ENCODE peak calls at places on chromosomes 13 and 19, in five cellular contexts. F is cardiac fibroblast, L is PC-3, Z is heart right ventricle, E is Peyer's patch. U is an unnamed sample.

GRCh38 chr13:61144301-61144700 is 271.3 kb downstream of the PCDH20 start:
- DNase-seq in E (no peak), Z (no peak), F (no peak), L (no peak), U (no peak)

GRCh38 chr13:45333973-45334922 is 6.7 kb downstream of the TPT1 start:
- DNase-seq in F (peak), E (peak), Z (no peak), L (peak), U (no peak)

GRCh38 chr13:111384441-111385181 is 64.2 kb downstream of the TEX29 start:
- DNase-seq in L (no peak), F (no peak), E (no peak), Z (no peak), U (no peak)

GRCh38 chr19:40596608-40597328 is 4.4 kb upstream of the LTBP4 start:
- DNase-seq in E (no peak), L (peak), Z (peak), F (peak), U (no peak)

GRCh38 chr19:42552086-42553065 is 24.1 kb upstream of the CEACAM1 start:
- DNase-seq in Z (no peak), F (no peak), E (no peak), L (no peak), U (no peak)

GRCh38 chr13:32381539-32381938 is 46.4 kb downstream of the N4BP2L1 start:
- DNase-seq in E (no peak), L (peak), Z (peak), F (peak), U (no peak)

GRCh38 chr13:110617326-110618072 is 2.2 kb downstream of the NAXD start:
- DNase-seq in E (no peak), L (no peak), Z (peak), F (peak), U (no peak)

GRCh38 chr19:9144920-9145319 is 4.7 kb downstream of the ZNF317 start:
- DNase-seq in F (peak), E (no peak), Z (no peak), L (no peak), U (no peak)

GRCh38 chr13:26699197-26699490 is 61.4 kb downstream of the GPR12 start:
- DNase-seq in E (no peak), F (no peak), L (no peak), Z (no peak), U (no peak)

GRCh38 chr13:33207616-33207964 is 78.0 kb downstream of the STARD13 start:
- DNase-seq in F (peak), E (no peak), L (no peak), Z (peak), U (peak)

GRCh38 chr19:35268546-35269424 is at the start of gene USF2:
- DNase-seq in E (peak), Z (peak), L (peak), F (peak), U (no peak)

GRCh38 chr19:1009043-1009975 is 9.1 kb downstream of the GRIN3B start:
- DNase-seq in E (no peak), Z (no peak), F (peak), L (no peak), U (no peak)

GRCh38 chr19:48681127-48681470 is 8.3 kb upstream of the NTN5 start:
- DNase-seq in F (peak), Z (no peak), L (no peak), E (no peak), U (peak)

GRCh38 chr13:80296638-80297037 is 44.3 kb downstream of the SPRY2 start:
- DNase-seq in Z (no peak), F (no peak), E (no peak), L (no peak), U (no peak)

GRCh38 chr13:76903544-76904162 is 17.4 kb upstream of the KCTD12 start:
- DNase-seq in F (peak), E (peak), Z (peak), L (peak), U (no peak)

GRCh38 chr13:68152414-68152813 is 922.3 kb upstream of the PCDH9 start:
- DNase-seq in Z (no peak), E (no peak), F (no peak), L (no peak), U (no peak)

GRCh38 chr19:1259206-1259872 is 9.8 kb upstream of the CIRBP start:
- DNase-seq in Z (peak), F (peak), E (peak), L (peak), U (no peak)

GRCh38 chr13:23808803-23809202 is 80.4 kb downstream of the MIPEP start:
- DNase-seq in E (no peak), Z (no peak), L (no peak), F (no peak), U (no peak)

GRCh38 chr13:28475916-28476725 is 18.8 kb downstream of the FLT1 start:
- DNase-seq in Z (no peak), L (peak), F (peak), E (no peak), U (peak)

GRCh38 chr13:108006619-108007018 is 208.7 kb downstream of the LIG4 start:
- DNase-seq in L (no peak), F (no peak), E (no peak), Z (no peak), U (no peak)

GRCh38 chr19:55537741-55538111 is 793 bp upstream of the SBK2 start:
- DNase-seq in L (no peak), Z (no peak), E (no peak), F (no peak), U (no peak)

GRCh38 chr13:26971990-26972888 is 199.4 kb downstream of the USP12 start:
- DNase-seq in E (peak), L (peak), F (no peak), Z (no peak), U (no peak)

GRCh38 chr19:10549733-10550132 is 6.0 kb downstream of the ATG4D start:
- DNase-seq in E (no peak), Z (no peak), L (no peak), F (no peak), U (no peak)

GRCh38 chr19:38919837-38920528 is 8.0 kb upstream of the CCER2 start:
- DNase-seq in Z (no peak), F (no peak), E (no peak), L (no peak), U (no peak)

GRCh38 chr13:73717632-73718031 is 416.6 kb downstream of the KLF12 start:
- DNase-seq in L (peak), Z (no peak), F (peak), E (no peak), U (no peak)

GRCh38 chr13:60654405-60654804 is 257.4 kb downstream of the TDRD3 start:
- DNase-seq in Z (peak), F (peak), L (peak), E (no peak), U (no peak)

GRCh38 chr13:94305463-94305862 is 174.0 kb downstream of the DCT start:
- DNase-seq in Z (peak), F (peak), E (no peak), L (peak), U (no peak)

GRCh38 chr13:46479286-46479685 is 73.7 kb upstream of the LRCH1 start:
- DNase-seq in E (no peak), F (no peak), L (no peak), Z (no peak), U (no peak)

GRCh38 chr19:40805258-40805868 is 6.4 kb downstream of the EGLN2 start:
- DNase-seq in Z (peak), L (no peak), E (no peak), F (no peak), U (no peak)

GRCh38 chr13:111510502-111511218 is 190.2 kb downstream of the TEX29 start:
- DNase-seq in L (no peak), Z (no peak), E (no peak), F (no peak), U (no peak)

GRCh38 chr13:25170554-25171107 is 1.5 kb downstream of the AMER2 start:
- DNase-seq in L (no peak), E (no peak), F (no peak), Z (no peak), U (no peak)

GRCh38 chr19:1725100-1726064 is 27.9 kb upstream of the ONECUT3 start:
- DNase-seq in L (peak), F (peak), Z (no peak), E (no peak), U (no peak)

GRCh38 chr19:54316746-54317107 is 3.8 kb upstream of the LILRA5 start:
- DNase-seq in L (no peak), F (no peak), E (no peak), Z (no peak), U (no peak)

GRCh38 chr19:9970481-9970880 is 34.2 kb upstream of the OLFM2 start:
- DNase-seq in E (no peak), L (no peak), F (no peak), Z (no peak), U (no peak)

GRCh38 chr13:42883771-42884170 is 102.4 kb downstream of the FAM216B start:
- DNase-seq in F (peak), E (no peak), Z (no peak), L (peak), U (no peak)
- TF ChIP-seq CTCF in F (peak), E (no peak), Z (peak), L (peak), U (no peak)

DNA sequence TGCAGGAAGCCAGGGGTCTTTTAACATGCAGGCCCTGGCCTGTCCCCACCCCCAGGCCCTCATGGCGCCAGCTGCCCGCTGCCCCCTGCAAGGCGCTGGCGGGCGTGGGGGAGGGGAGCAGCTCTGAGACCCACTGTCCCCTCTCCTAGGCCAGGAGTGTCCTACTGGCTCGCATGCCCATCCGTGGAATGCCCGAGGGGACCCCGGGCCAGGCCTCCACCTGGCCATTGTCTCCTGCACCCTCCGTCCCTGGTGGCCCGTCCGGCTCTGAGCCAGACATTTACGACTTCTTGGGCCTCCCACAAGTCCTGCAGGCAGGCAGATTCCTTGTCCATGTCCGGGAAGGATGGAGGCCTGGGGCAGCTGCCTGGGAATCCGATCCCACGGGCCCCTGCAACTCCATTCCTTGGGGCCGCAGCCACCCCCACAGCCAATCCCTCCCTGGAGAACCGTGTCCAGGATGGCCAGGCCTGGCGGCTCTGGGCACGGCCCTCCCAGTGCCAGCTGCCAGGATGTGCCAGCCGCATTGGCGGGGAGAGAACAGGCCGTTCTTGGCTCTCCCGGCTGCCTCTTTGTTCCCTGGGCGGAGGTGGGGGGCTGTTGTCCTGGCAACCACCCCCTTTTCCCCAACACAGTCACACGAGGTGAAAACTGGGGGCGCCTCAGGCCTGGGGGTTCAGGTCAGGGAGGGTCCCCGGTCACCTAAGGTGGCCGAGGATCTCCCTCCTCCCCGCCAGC is 10.5 kb upstream of the PLIN3 start:
- DNase-seq in E (no peak), Z (no peak), F (peak), L (no peak), U (no peak)
- H3K4me3 ChIP-seq in E (no peak), Z (no peak), F (no peak), L (no peak), U (no peak)

DNA sequence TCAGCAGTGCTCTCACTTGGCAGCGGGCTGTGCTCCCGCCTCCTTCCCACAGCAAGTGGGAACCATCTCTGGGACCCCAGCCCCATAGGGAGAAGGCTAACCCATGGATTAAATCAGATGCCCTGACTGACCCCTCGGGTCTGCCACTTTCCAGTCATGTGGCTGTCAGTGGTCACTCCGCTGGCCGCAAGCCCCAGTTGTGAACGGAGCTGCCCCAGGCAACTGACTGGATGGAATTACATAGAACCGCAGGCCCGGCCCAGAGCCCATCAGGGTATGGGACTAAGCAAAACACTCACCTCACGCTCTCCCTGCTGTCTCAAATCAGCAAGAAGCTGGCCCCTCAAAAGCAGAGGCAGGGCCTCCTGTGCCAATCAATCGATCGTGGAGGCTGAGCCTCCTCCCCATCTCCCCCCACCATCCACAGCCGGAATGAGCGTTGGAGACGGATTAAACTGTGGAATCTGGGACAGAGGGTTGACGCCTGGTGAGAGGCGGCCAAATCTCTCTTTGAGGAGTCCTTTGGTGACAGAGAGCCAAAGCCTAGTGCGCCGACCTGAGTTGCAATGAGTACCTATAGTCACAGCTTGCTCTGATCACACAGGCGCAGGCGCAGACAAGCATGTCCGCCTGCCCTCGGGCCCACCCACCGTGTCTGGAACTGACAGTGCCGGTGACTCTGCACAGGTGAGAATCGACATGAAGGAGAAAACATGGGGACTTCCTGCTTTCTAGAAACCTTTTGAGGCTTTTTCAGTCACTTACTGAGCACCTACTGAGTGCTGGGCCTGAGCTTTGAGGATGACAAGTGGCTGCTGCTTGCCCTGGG is 38.7 kb downstream of the PBX4 start:
- DNase-seq in F (no peak), L (no peak), Z (no peak), E (no peak), U (no peak)
- TF ChIP-seq CTCF in F (no peak), L (no peak), Z (no peak), E (no peak), U (no peak)

GRCh38 chr13:49234741-49235140 is 13.0 kb upstream of the CDADC1 start:
- DNase-seq in Z (no peak), E (no peak), L (no peak), F (no peak), U (no peak)

GRCh38 chr13:49238621-49239020 is 9.1 kb upstream of the CDADC1 start:
- DNase-seq in E (no peak), L (peak), Z (no peak), F (no peak), U (no peak)

GRCh38 chr13:49235856-49236431 is 11.8 kb upstream of the CDADC1 start:
- DNase-seq in E (no peak), L (no peak), F (no peak), Z (no peak), U (no peak)

GRCh38 chr13:49241296-49241695 is 6.4 kb upstream of the CDADC1 start:
- DNase-seq in Z (no peak), L (no peak), E (no peak), F (no peak), U (no peak)

GRCh38 chr13:49240017-49240416 is 7.7 kb upstream of the CDADC1 start:
- DNase-seq in F (peak), L (peak), Z (no peak), E (no peak), U (no peak)
- H3K4me3 ChIP-seq in F (no peak), L (no peak), Z (no peak), E (no peak), U (no peak)

GRCh38 chr19:58055483-58055874 is 3.6 kb upstream of the ZNF135 start:
- DNase-seq in E (no peak), F (no peak), L (no peak), Z (no peak), U (no peak)
- TF ChIP-seq CTCF in E (no peak), F (no peak), L (no peak), Z (no peak), U (peak)

GRCh38 chr19:14770944-14771839 is 7.2 kb downstream of the ADGRE2 start:
- DNase-seq in L (no peak), Z (no peak), E (no peak), F (no peak), U (no peak)

GRCh38 chr19:14772467-14772866 is 5.9 kb downstream of the ADGRE2 start:
- DNase-seq in Z (no peak), F (no peak), L (no peak), E (no peak), U (no peak)

GRCh38 chr19:14772995-14773394 is 5.4 kb downstream of the ADGRE2 start:
- DNase-seq in Z (no peak), L (no peak), F (no peak), E (no peak), U (no peak)

GRCh38 chr19:14774373-14774772 is 4.0 kb downstream of the ADGRE2 start:
- DNase-seq in E (no peak), L (no peak), Z (no peak), F (no peak), U (no peak)

GRCh38 chr19:14775855-14776254 is 2.5 kb downstream of the ADGRE2 start:
- DNase-seq in E (peak), Z (no peak), F (no peak), L (no peak), U (no peak)
- H3K4me3 ChIP-seq in E (no peak), Z (peak), F (peak), L (peak), U (peak)

DNA sequence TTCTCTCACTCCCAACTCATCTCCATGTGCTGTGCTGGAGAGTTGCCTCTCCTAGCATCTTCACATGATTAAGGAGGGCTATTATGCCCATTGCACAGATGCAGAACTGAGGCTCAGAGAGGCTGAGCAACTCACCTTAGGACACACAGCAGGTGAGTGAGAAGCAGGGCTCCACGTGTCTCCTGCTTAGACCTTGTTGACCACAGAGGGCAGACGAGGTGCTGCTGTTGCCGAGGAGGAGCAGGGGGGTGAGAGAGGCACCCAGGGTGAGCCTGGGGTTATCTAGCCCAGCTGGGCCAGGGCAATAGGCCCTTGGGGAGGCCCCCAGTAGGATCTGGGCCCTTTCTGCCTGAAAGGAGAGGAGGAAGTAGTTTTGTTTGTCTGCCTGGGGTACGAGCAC is 2.4 kb upstream of the HSH2D start:
- DNase-seq in F (no peak), L (no peak), Z (no peak), E (peak), U (no peak)
- TF ChIP-seq CTCF in F (no peak), L (no peak), Z (no peak), E (no peak), U (no peak)

DNA sequence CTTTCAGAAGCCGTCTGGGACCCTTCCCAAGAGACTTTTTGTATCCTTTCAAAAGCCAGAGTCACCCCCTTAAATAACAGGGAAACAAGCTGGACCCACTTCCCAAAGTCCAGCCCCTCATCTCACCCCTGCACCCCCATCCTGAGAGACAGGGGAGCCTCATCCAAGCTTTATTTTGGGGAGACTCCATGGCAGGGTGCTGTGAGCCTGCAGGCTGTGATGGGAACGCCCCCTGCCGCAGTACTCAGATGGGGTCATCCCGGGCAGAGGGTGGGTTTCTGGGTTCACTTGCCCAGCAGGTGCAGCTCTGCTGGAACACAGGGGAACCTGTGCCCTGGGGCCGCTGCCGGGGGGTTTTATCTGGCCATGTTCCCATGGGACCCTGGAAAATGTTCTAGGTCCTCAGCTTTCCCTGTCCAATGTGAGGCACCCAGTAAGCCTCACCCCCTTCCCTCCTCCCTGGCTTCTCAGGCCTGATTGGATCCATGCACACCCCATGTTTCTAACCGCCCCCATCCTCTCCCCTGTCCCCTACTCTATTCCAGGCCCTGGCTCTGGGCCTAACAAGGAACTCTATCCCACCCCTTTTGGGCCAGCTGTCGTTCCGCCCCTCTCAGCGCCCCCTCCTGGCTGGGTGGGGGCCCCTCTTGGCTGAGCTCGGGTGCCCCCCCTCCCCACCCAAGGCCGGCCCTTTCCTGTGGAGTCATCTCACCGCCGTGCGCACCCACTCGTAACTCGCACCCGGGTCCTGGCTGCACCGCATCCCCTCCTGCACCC is 1.0 kb downstream of the HIF3A start:
- DNase-seq in F (peak), L (no peak), E (no peak), Z (peak), U (no peak)
- H3K4me3 ChIP-seq in F (peak), L (no peak), E (peak), Z (peak), U (no peak)

DNA sequence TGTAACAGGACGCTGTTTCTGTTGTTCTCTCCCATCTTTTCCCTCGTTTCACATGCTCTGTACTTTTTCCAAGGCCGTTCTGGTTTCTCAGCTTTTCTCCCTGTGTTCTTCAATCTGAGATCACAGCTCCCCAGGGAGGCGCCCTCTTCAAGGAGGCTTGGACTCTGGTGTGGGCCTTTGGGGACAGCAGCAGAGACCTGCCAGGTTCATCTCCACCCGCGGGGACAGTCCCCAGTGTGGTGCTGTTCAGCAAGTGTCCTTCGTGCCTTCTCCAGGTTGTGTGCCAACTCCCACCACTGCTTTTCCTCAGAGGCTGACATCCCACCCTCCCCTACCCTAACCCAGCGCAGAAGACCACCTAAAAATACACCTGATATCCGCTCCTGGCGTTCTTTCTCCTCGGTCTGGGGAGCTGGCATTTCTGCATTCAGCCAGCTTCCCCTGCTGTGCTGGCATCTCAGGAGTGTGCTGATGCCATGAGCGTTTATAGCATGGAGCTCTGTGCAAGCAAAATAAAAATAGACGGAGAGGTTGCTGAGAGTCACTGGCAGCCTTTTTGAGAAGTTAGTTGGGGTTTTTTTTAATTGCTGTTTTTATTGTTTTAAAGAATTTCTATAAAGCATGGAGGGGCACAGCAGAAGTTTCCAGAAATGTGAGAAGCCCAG is 149.4 kb downstream of the STK24 start:
- DNase-seq in Z (no peak), L (no peak), E (no peak), F (no peak), U (no peak)
- TF ChIP-seq CTCF in Z (no peak), L (no peak), E (no peak), F (no peak), U (no peak)

U was measured in AG09309.